ENCODE peak calls at places on chromosomes 1 and 21, in six cellular contexts. I is omental fat pad; C is stimulated activated CD4-positive, alpha-beta T cell treated with anti-CD3 and anti-CD28 coated beads, Interleukin-1b, Interleukin-23, amount 100 ng/mL, for 48 hours; E is AG04449; M is C1 segment of cervical spinal cord; F is effector CD4-positive, alpha-beta T cell. J is an unnamed sample.
A peak's percentile ranks its signal among the peaks of the same experiment; 100 is the strongest.

GRCh38 chr1:99673285-99673684 is 27.4 kb downstream of the PALMD start:
- DNase-seq in I (no peak), C (no peak), E (no peak), M (no peak), F (no peak), J (peak; percentile 44)

GRCh38 chr1:115337633-115338456 is at the start of gene NGF:
- DNase-seq in I (no peak), C (no peak), E (no peak), M (no peak), F (no peak), J (peak; percentile 35)

GRCh38 chr1:242017580-242018233 is 18.8 kb upstream of the MAP1LC3C start:
- DNase-seq in I (no peak), C (peak; percentile 26), E (no peak), M (peak; percentile 2), F (no peak), J (peak; percentile 36)

GRCh38 chr1:1370771-1371300 is 4.2 kb downstream of the AURKAIP1 start:
- DNase-seq in I (no peak), C (no peak), E (no peak), M (no peak), F (no peak), J (no peak)

GRCh38 chr1:194952171-194952570 is 1656.1 kb downstream of the KCNT2 start:
- DNase-seq in I (no peak), C (no peak), E (no peak), M (no peak), F (no peak), J (peak; percentile 16)

GRCh38 chr1:223077434-223077833 is 65.6 kb downstream of the TLR5 start:
- DNase-seq in I (no peak), C (no peak), E (no peak), M (no peak), F (no peak), J (no peak)

GRCh38 chr1:109341944-109342925 is 35.4 kb upstream of the MYBPHL start:
- DNase-seq in I (no peak), C (no peak), E (no peak), M (no peak), F (no peak), J (no peak)

GRCh38 chr1:221117548-221117951 is 238.3 kb downstream of the HLX start:
- DNase-seq in I (no peak), C (no peak), E (no peak), M (no peak), F (no peak), J (peak; percentile 88)

GRCh38 chr1:96365596-96365995 is 356.0 kb upstream of the PTBP2 start:
- DNase-seq in I (no peak), C (no peak), E (no peak), M (no peak), F (no peak), J (peak; percentile 75)

GRCh38 chr1:152461544-152461943 is 47.5 kb upstream of the CRNN start:
- DNase-seq in I (no peak), C (peak; percentile 47), E (no peak), M (no peak), F (peak; percentile 49), J (peak; percentile 49)

GRCh38 chr1:1627261-1627841 is 4.6 kb upstream of the MMP23B start:
- DNase-seq in I (no peak), C (no peak), E (no peak), M (no peak), F (no peak), J (no peak)

GRCh38 chr21:44449473-44450363 is 5.6 kb upstream of the LRRC3 start:
- DNase-seq in I (no peak), C (no peak), E (no peak), M (no peak), F (no peak), J (no peak)

GRCh38 chr1:167077868-167078210 is 12.3 kb downstream of the GPA33 start:
- DNase-seq in I (no peak), C (no peak), E (no peak), M (no peak), F (no peak), J (no peak)

GRCh38 chr1:17653728-17654351 is 101.3 kb upstream of the ACTL8 start:
- DNase-seq in I (no peak), C (peak; percentile 14), E (no peak), M (peak; percentile 17), F (no peak), J (peak; percentile 33)

GRCh38 chr1:202254454-202255252 is 61.1 kb downstream of the LGR6 start:
- DNase-seq in I (no peak), C (no peak), E (no peak), M (no peak), F (no peak), J (no peak)

GRCh38 chr1:4573521-4573920 is 80.9 kb upstream of the AJAP1 start:
- DNase-seq in I (no peak), C (no peak), E (no peak), M (no peak), F (no peak), J (no peak)

J was measured in fibroblast of gingiva.